ENCODE peak calls at places on chromosomes 1 and 21, in nine cellular contexts. X is CD8-positive, alpha-beta T cell; U is IMR-90; H is cardiac muscle cell; G is heart right ventricle; P is mesenchymal stem cell; E is H9; S is CD8-positive, alpha-beta memory T cell; Q is breast epithelium. Y is an unnamed sample. For H3K4me1, the result is how much of the 10 kb centered on the place peaks cover.

GRCh38 chr1:116075981-116076380 is 35.2 kb upstream of the MAB21L3 start:
- DNase-seq in X (no peak), U (no peak), H (no peak), G (no peak), P (no peak), E (no peak), S (no peak), Q (no peak), Y (no peak)

GRCh38 chr1:51750729-51751128 is 127.8 kb downstream of the NRDC start:
- DNase-seq in X (no peak), U (peak), H (no peak), G (no peak), P (peak), E (no peak), S (no peak), Q (no peak), Y (no peak)

GRCh38 chr1:2025491-2025981 is 6.4 kb downstream of the GABRD start:
- DNase-seq in X (no peak), U (no peak), H (no peak), G (peak), P (no peak), E (no peak), S (no peak), Q (no peak), Y (no peak)

GRCh38 chr1:83034846-83035245 is 964.1 kb downstream of the TTLL7 start:
- DNase-seq in X (no peak), U (no peak), H (no peak), G (no peak), P (peak), E (no peak), S (no peak), Q (no peak), Y (no peak)

GRCh38 chr1:43766818-43767525 is 59.6 kb downstream of the ST3GAL3 start:
- DNase-seq in X (no peak), U (peak), H (peak), G (no peak), P (no peak), E (peak), S (no peak), Q (no peak), Y (no peak)

GRCh38 chr1:45802343-45803298 is 791 bp upstream of the MAST2 start:
- DNase-seq in X (no peak), U (peak), H (peak), G (peak), P (peak), E (peak), S (no peak), Q (peak), Y (peak)

GRCh38 chr1:219905524-219905923 is 22.8 kb downstream of the SLC30A10 start:
- DNase-seq in X (no peak), U (no peak), H (no peak), G (no peak), P (no peak), E (no peak), S (no peak), Q (no peak), Y (no peak)

GRCh38 chr1:44270666-44271628 is 57.7 kb downstream of the DMAP1 start:
- DNase-seq in X (no peak), U (no peak), H (no peak), G (no peak), P (no peak), E (no peak), S (no peak), Q (no peak), Y (no peak)

GRCh38 chr1:230503741-230504140 is 77.6 kb upstream of the PGBD5 start:
- DNase-seq in X (no peak), U (no peak), H (no peak), G (no peak), P (no peak), E (no peak), S (no peak), Q (no peak), Y (no peak)

GRCh38 chr1:156797212-156797871 is 19.3 kb downstream of the SH2D2A start:
- DNase-seq in X (peak), U (peak), H (peak), G (no peak), P (peak), E (peak), S (peak), Q (no peak), Y (peak)

GRCh38 chr1:1808206-1808605 is 29.9 kb upstream of the NADK start:
- DNase-seq in X (no peak), U (no peak), H (no peak), G (no peak), P (no peak), E (no peak), S (no peak), Q (no peak), Y (no peak)

GRCh38 chr1:107670397-107670796 is 294.6 kb downstream of the VAV3 start:
- DNase-seq in X (no peak), U (no peak), H (no peak), G (no peak), P (no peak), E (no peak), S (no peak), Q (no peak), Y (no peak)

GRCh38 chr1:69077633-69078032 is 490.1 kb upstream of the LRRC7 start:
- DNase-seq in X (no peak), U (no peak), H (no peak), G (no peak), P (no peak), E (no peak), S (no peak), Q (no peak), Y (no peak)

GRCh38 chr1:150954708-150955107 is 19.9 kb downstream of the CERS2 start:
- DNase-seq in X (no peak), U (no peak), H (no peak), G (no peak), P (no peak), E (no peak), S (no peak), Q (no peak), Y (no peak)

GRCh38 chr1:63557365-63557987 is 34.2 kb downstream of the EFCAB7 start:
- DNase-seq in X (peak), U (peak), H (peak), G (no peak), P (peak), E (peak), S (no peak), Q (no peak), Y (no peak)

GRCh38 chr1:25799758-25800537 is at the start of gene SELENON:
- DNase-seq in X (no peak), U (peak), H (peak), G (peak), P (peak), E (peak), S (peak), Q (peak), Y (no peak)

GRCh38 chr1:158145173-158145719 is 35.4 kb upstream of the CD1D start:
- DNase-seq in X (no peak), U (peak), H (no peak), G (peak), P (peak), E (no peak), S (no peak), Q (peak), Y (peak)

GRCh38 chr1:173705117-173705516 is 9.7 kb upstream of the KLHL20 start:
- DNase-seq in X (no peak), U (no peak), H (no peak), G (no peak), P (no peak), E (no peak), S (no peak), Q (no peak), Y (no peak)

GRCh38 chr1:116508090-116508983 is 62.5 kb downstream of the CD58 start:
- DNase-seq in X (no peak), U (no peak), H (no peak), G (no peak), P (no peak), E (no peak), S (no peak), Q (no peak), Y (no peak)

GRCh38 chr1:246724725-246725095 is 501 bp downstream of the SCCPDH start:
- DNase-seq in X (no peak), U (peak), H (peak), G (no peak), P (peak), E (no peak), S (no peak), Q (no peak), Y (no peak)

GRCh38 chr1:230186003-230186863 is 119.2 kb downstream of the GALNT2 start:
- DNase-seq in X (no peak), U (peak), H (no peak), G (no peak), P (peak), E (peak), S (no peak), Q (peak), Y (no peak)

GRCh38 chr21:31872452-31873274 is at the start of gene HUNK:
- DNase-seq in X (no peak), U (peak), H (peak), G (no peak), P (peak), E (peak), S (no peak), Q (no peak), Y (no peak)

GRCh38 chr1:151841141-151841540 is 1.5 kb upstream of the C2CD4D start:
- DNase-seq in X (no peak), U (peak), H (no peak), G (no peak), P (no peak), E (no peak), S (no peak), Q (no peak), Y (no peak)

GRCh38 chr1:27092888-27093287 is 62.0 kb downstream of the SLC9A1 start:
- DNase-seq in X (no peak), U (no peak), H (no peak), G (no peak), P (no peak), E (no peak), S (no peak), Q (no peak), Y (no peak)

DNA sequence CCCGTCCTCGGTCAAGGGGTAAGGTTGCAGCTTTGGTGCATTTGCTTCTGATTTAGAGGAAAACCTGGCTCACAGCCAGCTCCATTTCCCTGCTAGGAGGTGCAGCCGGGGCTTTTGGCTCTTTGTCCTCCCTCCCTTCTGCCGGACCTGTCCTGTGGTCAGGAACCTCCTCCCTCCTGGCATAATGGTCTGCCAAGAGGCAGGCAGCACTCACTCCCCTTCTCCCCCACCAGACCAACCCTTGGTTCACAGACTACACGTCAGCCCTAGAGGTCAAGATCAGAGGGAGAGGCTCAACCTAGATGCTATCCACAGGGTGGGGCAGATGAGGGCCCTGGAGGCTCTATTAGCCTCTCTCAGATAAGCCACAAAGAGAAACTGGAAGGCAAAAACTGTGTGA is 64.9 kb downstream of the PLXNA2 start:
- DNase-seq in X (no peak), U (no peak), H (no peak), G (peak), P (no peak), E (no peak), S (no peak), Q (no peak), Y (no peak)
- H3K4me1 ChIP-seq in X (under half), U (under half), H (half or more), G (half or more), P (under half), E (under half), S (under half), Q (under half), Y (under half)

GRCh38 chr1:160428655-160429054 is 28.3 kb downstream of the VANGL2 start:
- DNase-seq in X (peak), U (peak), H (peak), G (peak), P (peak), E (no peak), S (no peak), Q (no peak), Y (no peak)
- H3K4me1 ChIP-seq in X (half or more), U (under half), H (under half), G (under half), P (under half), E (under half), S (half or more), Q (under half), Y (under half)

GRCh38 chr1:208202333-208202987 is 41.7 kb downstream of the PLXNA2 start:
- DNase-seq in X (no peak), U (no peak), H (no peak), G (no peak), P (no peak), E (no peak), S (no peak), Q (no peak), Y (no peak)
- H3K4me1 ChIP-seq in X (under half), U (under half), H (under half), G (half or more), P (under half), E (under half), S (under half), Q (under half), Y (under half)

GRCh38 chr1:154940213-154940879 is 3.8 kb upstream of the PMVK start:
- DNase-seq in X (no peak), U (no peak), H (no peak), G (no peak), P (no peak), E (no peak), S (peak), Q (no peak), Y (no peak)
- H3K4me1 ChIP-seq in X (half or more), U (under half), H (under half), G (under half), P (under half), E (under half), S (half or more), Q (under half), Y (under half)

GRCh38 chr1:165896277-165896676 is 68.9 kb downstream of the UCK2 start:
- DNase-seq in X (no peak), U (peak), H (no peak), G (peak), P (peak), E (no peak), S (no peak), Q (no peak), Y (no peak)
- H3K4me1 ChIP-seq in X (under half), U (half or more), H (under half), G (under half), P (half or more), E (under half), S (under half), Q (under half), Y (under half)

DNA sequence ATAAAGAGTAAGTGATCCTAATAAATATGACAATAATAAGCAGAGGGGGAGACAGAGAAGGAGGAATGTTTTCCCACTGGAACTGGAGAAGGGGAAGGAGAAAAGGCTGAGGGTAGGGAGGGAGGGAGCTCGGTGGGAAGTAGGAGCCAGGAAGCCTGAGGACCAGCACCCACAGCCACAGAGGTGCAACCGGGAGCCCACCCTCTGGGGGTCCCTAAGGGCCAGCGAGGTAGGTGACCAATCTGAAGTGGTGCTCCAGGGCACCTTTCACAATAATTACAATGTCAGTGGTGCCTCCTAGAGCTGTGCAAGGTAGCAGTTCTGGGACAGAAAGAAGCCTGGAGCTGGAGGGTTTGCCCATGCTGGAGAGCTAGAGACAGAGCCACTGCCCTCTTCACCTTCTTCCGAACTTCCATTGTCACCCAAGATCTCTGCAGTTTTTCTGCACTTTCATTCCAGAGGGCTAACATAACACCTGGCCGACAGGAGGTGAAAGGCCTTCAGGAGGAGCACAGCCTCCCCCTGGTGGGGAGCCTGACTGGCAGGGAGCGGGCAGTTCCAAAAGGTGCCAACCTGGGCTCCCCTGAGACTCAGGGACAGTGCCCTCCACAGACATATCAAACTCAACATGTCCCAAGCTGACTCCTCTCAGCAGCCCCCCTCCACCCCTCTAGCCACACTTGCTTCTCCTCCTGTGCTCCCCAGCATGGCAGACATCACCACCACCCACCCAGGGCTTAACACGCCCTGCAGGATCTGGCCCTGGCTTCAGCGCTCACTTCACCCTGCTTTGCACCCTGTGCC is 4.0 kb upstream of the AHCYL1 start:
- DNase-seq in X (no peak), U (no peak), H (peak), G (no peak), P (no peak), E (peak), S (no peak), Q (no peak), Y (no peak)
- H3K4me1 ChIP-seq in X (under half), U (under half), H (under half), G (under half), P (under half), E (under half), S (under half), Q (under half), Y (under half)

DNA sequence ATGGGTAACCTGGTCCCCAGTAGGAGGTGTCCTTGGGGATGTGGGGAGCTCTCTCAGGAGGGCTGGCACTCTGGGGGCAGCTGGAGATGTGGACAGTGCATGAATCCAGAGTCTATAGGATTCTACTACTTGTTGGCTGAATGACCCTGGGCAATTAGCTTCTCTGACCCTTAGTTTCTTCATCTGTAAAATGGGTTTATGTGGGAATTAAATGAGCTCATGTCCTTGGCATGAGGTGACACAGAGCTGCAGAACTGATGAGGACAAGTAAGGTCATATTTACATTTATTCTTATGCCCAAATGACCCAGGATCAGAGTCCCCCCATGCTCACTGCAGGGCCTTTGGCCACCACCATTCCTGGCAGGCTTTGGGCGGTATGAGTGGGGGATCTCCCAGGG is 29.3 kb downstream of the FOXO6 start:
- DNase-seq in X (no peak), U (no peak), H (no peak), G (no peak), P (no peak), E (no peak), S (no peak), Q (no peak), Y (no peak)
- H3K4me1 ChIP-seq in X (under half), U (under half), H (under half), G (under half), P (under half), E (under half), S (under half), Q (under half), Y (under half)

GRCh38 chr1:181102841-181103240 is 14.3 kb downstream of the IER5 start:
- DNase-seq in X (no peak), U (no peak), H (no peak), G (no peak), P (peak), E (no peak), S (no peak), Q (no peak), Y (no peak)

GRCh38 chr1:181103404-181103803 is 14.9 kb downstream of the IER5 start:
- DNase-seq in X (no peak), U (no peak), H (no peak), G (no peak), P (no peak), E (no peak), S (no peak), Q (no peak), Y (no peak)

GRCh38 chr1:181100015-181100905 is 11.8 kb downstream of the IER5 start:
- DNase-seq in X (no peak), U (no peak), H (no peak), G (no peak), P (peak), E (no peak), S (no peak), Q (no peak), Y (no peak)

GRCh38 chr1:181100924-181101323 is 12.4 kb downstream of the IER5 start:
- DNase-seq in X (no peak), U (no peak), H (no peak), G (no peak), P (no peak), E (no peak), S (no peak), Q (no peak), Y (no peak)

GRCh38 chr1:181101581-181102226 is 13.2 kb downstream of the IER5 start:
- DNase-seq in X (no peak), U (peak), H (no peak), G (no peak), P (peak), E (peak), S (no peak), Q (no peak), Y (no peak)
- H3K4me1 ChIP-seq in X (under half), U (under half), H (under half), G (under half), P (under half), E (under half), S (under half), Q (under half), Y (under half)

GRCh38 chr1:12446593-12446992 is 171.4 kb downstream of the DHRS3 start:
- DNase-seq in X (no peak), U (no peak), H (no peak), G (no peak), P (no peak), E (no peak), S (no peak), Q (no peak), Y (no peak)

GRCh38 chr1:12448746-12449177 is 169.2 kb downstream of the DHRS3 start:
- DNase-seq in X (no peak), U (peak), H (no peak), G (no peak), P (no peak), E (no peak), S (no peak), Q (no peak), Y (peak)

GRCh38 chr1:12447301-12447700 is 170.7 kb downstream of the DHRS3 start:
- DNase-seq in X (no peak), U (peak), H (no peak), G (no peak), P (no peak), E (no peak), S (no peak), Q (no peak), Y (no peak)

GRCh38 chr1:12450090-12450764 is 167.8 kb downstream of the DHRS3 start:
- DNase-seq in X (no peak), U (no peak), H (no peak), G (no peak), P (no peak), E (no peak), S (no peak), Q (no peak), Y (no peak)

DNA sequence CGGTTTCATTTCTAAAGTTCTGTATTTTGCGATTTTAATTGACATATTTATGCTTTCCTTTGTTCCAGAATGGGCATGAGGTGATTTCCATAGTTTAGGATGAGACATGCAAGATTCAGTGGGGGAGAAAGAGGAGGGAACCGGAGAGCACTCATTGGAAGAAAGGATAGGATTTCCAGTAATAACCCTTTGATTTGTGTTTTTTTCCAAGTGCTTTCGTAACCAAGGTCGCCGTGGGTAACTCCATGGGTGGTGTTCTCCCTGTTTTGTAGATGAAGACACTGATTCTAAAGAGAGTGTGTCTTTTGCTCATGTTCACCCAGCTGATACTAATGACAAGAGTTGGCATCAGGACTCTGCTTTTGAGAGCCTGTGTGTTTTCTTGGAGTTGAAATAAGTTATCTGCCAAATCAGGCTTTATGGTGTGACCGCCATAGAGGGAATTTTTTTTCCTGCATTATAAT is 170.1 kb downstream of the DHRS3 start:
- DNase-seq in X (no peak), U (peak), H (no peak), G (no peak), P (peak), E (no peak), S (no peak), Q (no peak), Y (peak)
- H3K4me1 ChIP-seq in X (half or more), U (under half), H (under half), G (half or more), P (under half), E (under half), S (half or more), Q (under half), Y (under half)

Y was measured in tibial nerve.